ENCODE peak calls at places on chromosomes 2 and 18, in ten cellular contexts. T, L, R, U, D, W, V, C, N and I are unnamed samples.

GRCh38 chr2:69581774-69582581 is 61.6 kb downstream of the AAK1 start:
- DNase-seq in R (no peak), N (no peak), L (no peak), V (peak; percentile 55), C (no peak), U (peak; percentile 56), W (no peak), T (no peak), D (no peak), I (no peak)

GRCh38 chr2:68052717-68053422 is 9.9 kb downstream of the C1D start:
- DNase-seq in N (no peak), W (no peak), R (no peak), D (no peak), U (no peak), T (no peak), L (no peak), V (no peak), C (no peak), I (no peak)

GRCh38 chr18:31101148-31102019 is 837 bp downstream of the DSC2 start:
- DNase-seq in T (no peak), R (peak; percentile 66), W (no peak), D (no peak), N (peak; percentile 96), L (no peak), V (no peak), U (no peak), C (no peak), I (peak; percentile 81)

GRCh38 chr2:124566518-124566970 is 541.5 kb downstream of the CNTNAP5 start:
- DNase-seq in R (no peak), U (no peak), C (peak; percentile 65), T (peak; percentile 30), N (no peak), W (no peak), D (no peak), V (no peak), L (no peak), I (peak; percentile 22)

GRCh38 chr2:99697811-99698568 is 208.2 kb upstream of the REV1 start:
- DNase-seq in W (no peak), L (no peak), U (no peak), D (no peak), C (no peak), R (peak; percentile 70), T (no peak), N (no peak), V (no peak), I (no peak)

GRCh38 chr2:43134571-43134889 is 91.9 kb downstream of the ZFP36L2 start:
- DNase-seq in N (no peak), C (no peak), T (no peak), W (no peak), L (no peak), U (no peak), D (no peak), R (no peak), V (no peak), I (no peak)

GRCh38 chr18:54260376-54261072 is 8.8 kb upstream of the POLI start:
- DNase-seq in L (no peak), N (no peak), C (no peak), R (no peak), U (peak; percentile 78), W (no peak), V (no peak), T (no peak), D (no peak), I (no peak)

GRCh38 chr18:50231621-50232020 is 34.7 kb downstream of the CFAP53 start:
- DNase-seq in U (no peak), T (no peak), V (no peak), N (no peak), D (no peak), C (no peak), R (no peak), L (no peak), W (no peak), I (no peak)

GRCh38 chr18:41324020-41324791 is 630.8 kb upstream of the PIK3C3 start:
- DNase-seq in L (no peak), U (no peak), R (no peak), W (no peak), V (no peak), N (no peak), C (no peak), D (no peak), T (no peak), I (no peak)

GRCh38 chr2:74917702-74918619 is 40.5 kb upstream of the POLE4 start:
- DNase-seq in R (no peak), V (no peak), C (no peak), L (no peak), D (no peak), W (no peak), T (no peak), U (no peak), N (no peak), I (no peak)

GRCh38 chr2:239369631-239370161 is 31.1 kb downstream of the HDAC4 start:
- DNase-seq in V (no peak), C (no peak), U (no peak), N (peak; percentile 71), W (peak; percentile 69), D (peak; percentile 63), T (no peak), R (no peak), L (peak; percentile 54), I (no peak)

GRCh38 chr2:179612591-179613298 is 248.7 kb downstream of the ZNF385B start:
- DNase-seq in L (no peak), W (no peak), D (no peak), R (no peak), N (no peak), C (no peak), U (no peak), V (no peak), T (no peak), I (no peak)

GRCh38 chr18:6920099-6920955 is 190.8 kb downstream of the ARHGAP28 start:
- DNase-seq in N (peak; percentile 72), C (peak; percentile 37), W (no peak), L (no peak), D (no peak), T (peak; percentile 20), R (peak; percentile 48), U (peak; percentile 42), V (peak; percentile 43), I (peak; percentile 88)

GRCh38 chr2:150733219-150733618 is 245.8 kb upstream of the RND3 start:
- DNase-seq in D (no peak), C (no peak), N (no peak), L (no peak), W (no peak), V (no peak), T (no peak), R (no peak), U (no peak), I (no peak)

GRCh38 chr18:47403949-47404348 is 152.5 kb upstream of the SKOR2 start:
- DNase-seq in T (no peak), N (no peak), D (no peak), V (no peak), R (no peak), U (no peak), C (no peak), L (no peak), W (no peak), I (no peak)

GRCh38 chr2:70354264-70354949 is 52.5 kb upstream of the FAM136A start:
- DNase-seq in V (no peak), C (no peak), L (no peak), R (no peak), W (no peak), T (no peak), U (no peak), D (no peak), N (no peak), I (no peak)

GRCh38 chr2:99911711-99912110 is 230.7 kb downstream of the AFF3 start:
- DNase-seq in V (no peak), W (no peak), T (no peak), C (no peak), L (no peak), N (no peak), U (no peak), D (no peak), R (no peak), I (no peak)

GRCh38 chr2:71721362-71721665 is 268.0 kb downstream of the DYSF start:
- DNase-seq in D (no peak), U (no peak), L (no peak), N (no peak), W (no peak), C (no peak), R (no peak), T (no peak), V (no peak), I (no peak)

GRCh38 chr2:7639476-7639875 is 722.3 kb downstream of the RNF144A start:
- DNase-seq in C (no peak), R (no peak), W (no peak), V (no peak), L (no peak), U (no peak), T (no peak), N (no peak), D (no peak), I (no peak)

GRCh38 chr2:39511219-39511785 is 74.2 kb upstream of the MAP4K3 start:
- DNase-seq in D (no peak), N (no peak), L (no peak), R (peak; percentile 43), W (no peak), C (no peak), T (no peak), U (no peak), V (no peak), I (no peak)

GRCh38 chr18:75247601-75248421 is 37.2 kb downstream of the TSHZ1 start:
- DNase-seq in V (no peak), R (no peak), W (no peak), T (no peak), N (no peak), C (no peak), L (no peak), D (no peak), U (peak; percentile 17), I (peak; percentile 92)

GRCh38 chr2:158818511-158818910 is 23.4 kb downstream of the DAPL1 start:
- DNase-seq in N (no peak), R (no peak), V (no peak), W (no peak), D (no peak), T (no peak), C (no peak), U (no peak), L (no peak), I (no peak)

GRCh38 chr2:221810216-221810615 is 238.1 kb upstream of the EPHA4 start:
- DNase-seq in U (no peak), R (no peak), W (no peak), C (no peak), V (no peak), D (no peak), N (no peak), T (no peak), L (no peak), I (no peak)

GRCh38 chr2:170369894-170370293 is 191.9 kb downstream of the MYO3B start:
- DNase-seq in V (peak; percentile 32), U (peak; percentile 31), L (no peak), D (no peak), T (no peak), R (no peak), W (no peak), N (no peak), C (no peak), I (peak; percentile 64)

GRCh38 chr2:181782630-181783029 is 102.3 kb upstream of the NEUROD1 start:
- DNase-seq in R (no peak), N (no peak), V (no peak), W (no peak), C (no peak), T (no peak), D (no peak), U (no peak), L (no peak), I (no peak)

GRCh38 chr2:27446057-27446456 is 3.9 kb downstream of the KRTCAP3 start:
- DNase-seq in D (no peak), L (no peak), T (no peak), W (no peak), U (no peak), R (no peak), V (no peak), N (no peak), C (peak; percentile 91), I (no peak)